ENCODE peak calls at places on chromosome 3, in five cellular contexts. One of them, this sample, is unnamed.

GRCh38 chr3:156150434-156151066 is 30.2 kb downstream of the KCNAB1 start:
- DNase-seq in GM12865: peak
- DNase-seq in foreskin fibroblast: peak
- DNase-seq in right lobe of liver: no peak
- DNase-seq in spleen: no peak
- DNase-seq in this sample: peak

GRCh38 chr3:176920806-176921205 is 276.5 kb downstream of the TBL1XR1 start:
- DNase-seq in GM12865: no peak
- DNase-seq in foreskin fibroblast: no peak
- DNase-seq in right lobe of liver: no peak
- DNase-seq in spleen: no peak
- DNase-seq in this sample: no peak

GRCh38 chr3:186882881-186883685 is 40.6 kb downstream of the ADIPOQ start:
- DNase-seq in GM12865: no peak
- DNase-seq in foreskin fibroblast: peak
- DNase-seq in right lobe of liver: no peak
- DNase-seq in spleen: no peak
- DNase-seq in this sample: no peak

GRCh38 chr3:130925628-130926027 is 31.7 kb downstream of the ATP2C1 start:
- DNase-seq in GM12865: peak
- DNase-seq in foreskin fibroblast: peak
- DNase-seq in right lobe of liver: no peak
- DNase-seq in spleen: no peak
- DNase-seq in this sample: peak

GRCh38 chr3:112121577-112122547 is 11.2 kb downstream of the GCSAM start:
- DNase-seq in GM12865: no peak
- DNase-seq in foreskin fibroblast: no peak
- DNase-seq in right lobe of liver: no peak
- DNase-seq in spleen: no peak
- DNase-seq in this sample: no peak

GRCh38 chr3:10334461-10334860 is 13.5 kb upstream of the SEC13 start:
- DNase-seq in GM12865: no peak
- DNase-seq in foreskin fibroblast: peak
- DNase-seq in right lobe of liver: no peak
- DNase-seq in spleen: peak
- DNase-seq in this sample: no peak

GRCh38 chr3:54822206-54822605 is 105.7 kb downstream of the LRTM1 start:
- DNase-seq in GM12865: no peak
- DNase-seq in foreskin fibroblast: peak
- DNase-seq in right lobe of liver: no peak
- DNase-seq in spleen: no peak
- DNase-seq in this sample: no peak

GRCh38 chr3:71033681-71034220 is 549.8 kb downstream of the FOXP1 start:
- DNase-seq in GM12865: no peak
- DNase-seq in foreskin fibroblast: no peak
- DNase-seq in right lobe of liver: no peak
- DNase-seq in spleen: no peak
- DNase-seq in this sample: no peak

GRCh38 chr3:43584043-43584826 is 37.6 kb downstream of the ANO10 start:
- DNase-seq in GM12865: peak
- DNase-seq in foreskin fibroblast: peak
- DNase-seq in right lobe of liver: no peak
- DNase-seq in spleen: no peak
- DNase-seq in this sample: no peak

GRCh38 chr3:141227752-141228151 is 3.9 kb upstream of the PXYLP1 start:
- DNase-seq in GM12865: no peak
- DNase-seq in foreskin fibroblast: peak
- DNase-seq in right lobe of liver: no peak
- DNase-seq in spleen: no peak
- DNase-seq in this sample: no peak

GRCh38 chr3:126315083-126315658 is 42.0 kb downstream of the KLF15 start:
- DNase-seq in GM12865: no peak
- DNase-seq in foreskin fibroblast: no peak
- DNase-seq in right lobe of liver: no peak
- DNase-seq in spleen: peak
- DNase-seq in this sample: no peak

GRCh38 chr3:46202476-46202875 is 5.6 kb downstream of the CCR1 start:
- DNase-seq in GM12865: no peak
- DNase-seq in foreskin fibroblast: no peak
- DNase-seq in right lobe of liver: no peak
- DNase-seq in spleen: no peak
- DNase-seq in this sample: no peak

GRCh38 chr3:143037867-143038266 is 36.5 kb downstream of the U2SURP start:
- DNase-seq in GM12865: peak
- DNase-seq in foreskin fibroblast: no peak
- DNase-seq in right lobe of liver: no peak
- DNase-seq in spleen: no peak
- DNase-seq in this sample: no peak

GRCh38 chr3:100516232-100516631 is 23.8 kb downstream of the TMEM45A start:
- DNase-seq in GM12865: no peak
- DNase-seq in foreskin fibroblast: no peak
- DNase-seq in right lobe of liver: no peak
- DNase-seq in spleen: no peak
- DNase-seq in this sample: no peak

GRCh38 chr3:149332781-149333517 is 487 bp downstream of the TM4SF18 start:
- DNase-seq in GM12865: no peak
- DNase-seq in foreskin fibroblast: peak
- DNase-seq in right lobe of liver: no peak
- DNase-seq in spleen: no peak
- DNase-seq in this sample: no peak

GRCh38 chr3:156024904-156025303 is 95.5 kb upstream of the KCNAB1 start:
- DNase-seq in GM12865: no peak
- DNase-seq in foreskin fibroblast: peak
- DNase-seq in right lobe of liver: no peak
- DNase-seq in spleen: no peak
- DNase-seq in this sample: no peak

GRCh38 chr3:186909078-186909853 is 21.1 kb upstream of the ST6GAL1 start:
- DNase-seq in GM12865: peak
- DNase-seq in foreskin fibroblast: no peak
- DNase-seq in right lobe of liver: no peak
- DNase-seq in spleen: peak
- DNase-seq in this sample: peak

GRCh38 chr3:120983841-120984240 is 75.8 kb downstream of the STXBP5L start:
- DNase-seq in GM12865: no peak
- DNase-seq in foreskin fibroblast: no peak
- DNase-seq in right lobe of liver: no peak
- DNase-seq in spleen: no peak
- DNase-seq in this sample: no peak

GRCh38 chr3:66473637-66474036 is 27.2 kb downstream of the LRIG1 start:
- DNase-seq in GM12865: no peak
- DNase-seq in foreskin fibroblast: peak
- DNase-seq in right lobe of liver: no peak
- DNase-seq in spleen: no peak
- DNase-seq in this sample: no peak
- H3K4me3 ChIP-seq in GM12865: no peak
- H3K4me3 ChIP-seq in foreskin fibroblast: no peak
- H3K4me3 ChIP-seq in right lobe of liver: no peak
- H3K4me3 ChIP-seq in spleen: no peak
- H3K4me3 ChIP-seq in this sample: no peak

GRCh38 chr3:81485444-81485865 is 276.0 kb downstream of the GBE1 start:
- DNase-seq in GM12865: peak
- DNase-seq in foreskin fibroblast: peak
- DNase-seq in right lobe of liver: no peak
- DNase-seq in spleen: no peak
- DNase-seq in this sample: peak
- H3K4me3 ChIP-seq in GM12865: no peak
- H3K4me3 ChIP-seq in foreskin fibroblast: peak
- H3K4me3 ChIP-seq in right lobe of liver: no peak
- H3K4me3 ChIP-seq in spleen: no peak
- H3K4me3 ChIP-seq in this sample: no peak

DNA sequence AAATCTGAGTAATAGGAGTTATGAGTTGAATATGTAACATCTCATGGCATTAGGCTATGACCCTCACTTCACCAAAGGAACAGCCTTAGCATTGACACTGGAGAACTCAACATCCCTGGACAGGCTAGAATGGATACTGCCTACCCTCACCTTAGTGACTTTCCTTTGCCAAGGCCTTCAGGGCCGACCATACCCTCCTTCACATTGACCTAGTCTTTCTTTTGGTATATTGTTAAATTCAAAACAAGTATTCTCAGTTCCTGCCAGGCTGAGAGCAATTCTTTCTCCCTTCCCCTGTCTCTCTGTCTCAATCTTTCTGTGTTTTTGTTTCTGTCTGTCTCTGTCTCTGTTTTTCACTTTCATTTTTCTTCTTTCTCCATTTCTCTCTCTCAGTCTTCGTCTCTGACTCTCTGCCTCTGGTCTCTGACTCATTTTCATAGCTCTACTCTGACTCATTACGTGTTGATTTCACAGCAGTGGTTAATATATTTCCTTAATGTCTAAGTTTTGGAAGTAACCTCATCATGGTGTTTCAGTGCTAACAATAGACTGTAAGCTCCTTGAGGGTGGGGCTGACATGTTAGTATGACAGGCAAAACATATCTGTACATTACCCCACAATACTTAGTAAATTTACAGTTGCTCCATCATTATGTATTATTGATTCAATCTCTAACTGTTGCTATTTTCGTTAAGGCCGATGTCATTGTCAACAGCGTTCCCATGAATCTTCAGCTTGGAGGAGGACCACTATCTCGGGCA is 32.5 kb downstream of the PARP15 start:
- DNase-seq in GM12865: peak
- DNase-seq in foreskin fibroblast: peak
- DNase-seq in right lobe of liver: no peak
- DNase-seq in spleen: no peak
- DNase-seq in this sample: peak
- H3K4me3 ChIP-seq in GM12865: no peak
- H3K4me3 ChIP-seq in foreskin fibroblast: no peak
- H3K4me3 ChIP-seq in right lobe of liver: no peak
- H3K4me3 ChIP-seq in spleen: no peak
- H3K4me3 ChIP-seq in this sample: no peak

DNA sequence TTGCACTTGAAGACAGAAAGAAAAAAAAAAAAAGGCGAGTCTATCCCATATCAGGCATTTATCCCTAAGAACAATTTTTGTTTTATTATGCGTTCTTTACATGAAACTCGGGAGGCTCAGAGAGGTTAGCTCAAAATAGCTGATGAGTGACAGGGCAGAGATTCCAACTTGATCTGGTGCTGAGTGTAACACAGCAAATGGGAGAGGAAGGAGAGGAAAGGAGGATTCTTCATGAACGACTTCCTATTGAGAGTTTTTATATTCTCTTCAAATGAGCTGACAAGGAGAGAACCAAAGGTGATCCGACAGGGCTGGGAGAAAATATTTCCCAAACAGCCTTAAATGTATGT is 157.2 kb upstream of the FRMD4B start:
- DNase-seq in GM12865: no peak
- DNase-seq in foreskin fibroblast: no peak
- DNase-seq in right lobe of liver: no peak
- DNase-seq in spleen: no peak
- DNase-seq in this sample: no peak
- H3K4me3 ChIP-seq in GM12865: no peak
- H3K4me3 ChIP-seq in foreskin fibroblast: no peak
- H3K4me3 ChIP-seq in right lobe of liver: no peak
- H3K4me3 ChIP-seq in spleen: no peak
- H3K4me3 ChIP-seq in this sample: no peak

GRCh38 chr3:175526191-175526590 is 667.1 kb downstream of the NAALADL2 start:
- DNase-seq in GM12865: no peak
- DNase-seq in foreskin fibroblast: no peak
- DNase-seq in right lobe of liver: no peak
- DNase-seq in spleen: no peak
- DNase-seq in this sample: no peak
- H3K4me3 ChIP-seq in GM12865: peak
- H3K4me3 ChIP-seq in foreskin fibroblast: peak
- H3K4me3 ChIP-seq in right lobe of liver: peak
- H3K4me3 ChIP-seq in spleen: no peak
- H3K4me3 ChIP-seq in this sample: no peak

GRCh38 chr3:27186013-27186412 is 183.2 kb downstream of the NEK10 start:
- DNase-seq in GM12865: no peak
- DNase-seq in foreskin fibroblast: peak
- DNase-seq in right lobe of liver: no peak
- DNase-seq in spleen: no peak
- DNase-seq in this sample: no peak

GRCh38 chr3:27185231-27185989 is 183.8 kb downstream of the NEK10 start:
- DNase-seq in GM12865: no peak
- DNase-seq in foreskin fibroblast: no peak
- DNase-seq in right lobe of liver: no peak
- DNase-seq in spleen: no peak
- DNase-seq in this sample: no peak

GRCh38 chr3:27184261-27184660 is 184.9 kb downstream of the NEK10 start:
- DNase-seq in GM12865: no peak
- DNase-seq in foreskin fibroblast: no peak
- DNase-seq in right lobe of liver: no peak
- DNase-seq in spleen: no peak
- DNase-seq in this sample: no peak
- H3K4me3 ChIP-seq in GM12865: no peak
- H3K4me3 ChIP-seq in foreskin fibroblast: no peak
- H3K4me3 ChIP-seq in right lobe of liver: no peak
- H3K4me3 ChIP-seq in spleen: no peak
- H3K4me3 ChIP-seq in this sample: no peak

DNA sequence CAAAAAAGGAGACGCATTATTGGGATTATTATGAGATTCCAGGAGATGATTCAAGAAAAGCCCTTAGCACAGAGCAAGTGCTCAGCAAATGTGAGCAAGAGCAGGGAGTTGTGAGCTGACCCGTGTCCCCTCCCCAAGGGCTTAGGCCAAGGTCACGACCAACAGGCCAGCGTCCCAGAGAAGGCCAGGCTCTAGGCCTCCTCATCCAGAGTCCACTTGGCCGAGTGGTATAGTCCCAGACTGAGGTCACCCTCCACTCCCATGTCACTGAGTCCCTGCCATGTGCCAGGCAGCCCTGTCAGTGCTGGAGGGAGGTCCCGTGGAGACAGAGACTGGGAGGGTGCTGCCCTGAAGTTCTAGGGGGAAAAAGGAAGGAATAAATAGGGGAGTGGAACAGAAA is 44.0 kb downstream of the TPRA1 start:
- DNase-seq in GM12865: no peak
- DNase-seq in foreskin fibroblast: no peak
- DNase-seq in right lobe of liver: peak
- DNase-seq in spleen: no peak
- DNase-seq in this sample: no peak
- H3K4me3 ChIP-seq in GM12865: no peak
- H3K4me3 ChIP-seq in foreskin fibroblast: no peak
- H3K4me3 ChIP-seq in right lobe of liver: no peak
- H3K4me3 ChIP-seq in spleen: no peak
- H3K4me3 ChIP-seq in this sample: no peak

GRCh38 chr3:58058654-58059263 is 50.5 kb downstream of the FLNB start:
- DNase-seq in GM12865: no peak
- DNase-seq in foreskin fibroblast: peak
- DNase-seq in right lobe of liver: no peak
- DNase-seq in spleen: no peak
- DNase-seq in this sample: no peak
- H3K4me3 ChIP-seq in GM12865: no peak
- H3K4me3 ChIP-seq in foreskin fibroblast: peak
- H3K4me3 ChIP-seq in right lobe of liver: no peak
- H3K4me3 ChIP-seq in spleen: no peak
- H3K4me3 ChIP-seq in this sample: no peak